ENCODE peak calls at places on chromosome 5, in four cellular contexts. One of them, this sample, is unnamed.

GRCh38 chr5:115296130-115296997 is at the start of gene CCDC112:
- DNase-seq in fibroblast of lung: peak
- DNase-seq in endothelial cell of umbilical vein: peak
- DNase-seq in GM23248: peak
- DNase-seq in this sample: peak

GRCh38 chr5:95631265-95631957 is 11.5 kb downstream of the GPR150 start:
- DNase-seq in fibroblast of lung: peak
- DNase-seq in endothelial cell of umbilical vein: peak
- DNase-seq in GM23248: peak
- DNase-seq in this sample: peak

GRCh38 chr5:147818290-147818689 is 13.2 kb downstream of the SPINK1 start:
- DNase-seq in fibroblast of lung: no peak
- DNase-seq in endothelial cell of umbilical vein: no peak
- DNase-seq in GM23248: no peak
- DNase-seq in this sample: no peak

GRCh38 chr5:101418735-101419134 is 515.7 kb upstream of the ST8SIA4 start:
- DNase-seq in fibroblast of lung: peak
- DNase-seq in endothelial cell of umbilical vein: peak
- DNase-seq in GM23248: peak
- DNase-seq in this sample: no peak

GRCh38 chr5:95262933-95263660 is 21.8 kb downstream of the MCTP1 start:
- DNase-seq in fibroblast of lung: no peak
- DNase-seq in endothelial cell of umbilical vein: peak
- DNase-seq in GM23248: no peak
- DNase-seq in this sample: no peak

GRCh38 chr5:90916947-90917800 is 358.6 kb downstream of the ADGRV1 start:
- DNase-seq in fibroblast of lung: no peak
- DNase-seq in endothelial cell of umbilical vein: peak
- DNase-seq in GM23248: no peak
- DNase-seq in this sample: no peak

GRCh38 chr5:55030676-55031445 is 6.8 kb downstream of the GZMK start:
- DNase-seq in fibroblast of lung: no peak
- DNase-seq in endothelial cell of umbilical vein: no peak
- DNase-seq in GM23248: no peak
- DNase-seq in this sample: no peak

GRCh38 chr5:160092519-160092918 is 26.7 kb downstream of the PWWP2A start:
- DNase-seq in fibroblast of lung: no peak
- DNase-seq in endothelial cell of umbilical vein: no peak
- DNase-seq in GM23248: no peak
- DNase-seq in this sample: no peak

GRCh38 chr5:150142800-150143724 is 12.6 kb downstream of the PDGFRB start:
- DNase-seq in fibroblast of lung: peak
- DNase-seq in endothelial cell of umbilical vein: no peak
- DNase-seq in GM23248: peak
- DNase-seq in this sample: peak

GRCh38 chr5:143557061-143557818 is 153.8 kb upstream of the NR3C1 start:
- DNase-seq in fibroblast of lung: peak
- DNase-seq in endothelial cell of umbilical vein: no peak
- DNase-seq in GM23248: peak
- DNase-seq in this sample: peak

GRCh38 chr5:65017636-65018035 is 248.9 kb downstream of the CWC27 start:
- DNase-seq in fibroblast of lung: peak
- DNase-seq in endothelial cell of umbilical vein: no peak
- DNase-seq in GM23248: peak
- DNase-seq in this sample: peak

GRCh38 chr5:172637740-172638139 is 3.3 kb upstream of the NEURL1B start:
- DNase-seq in fibroblast of lung: no peak
- DNase-seq in endothelial cell of umbilical vein: no peak
- DNase-seq in GM23248: no peak
- DNase-seq in this sample: no peak

GRCh38 chr5:120055858-120056257 is 408.2 kb upstream of the PRR16 start:
- DNase-seq in fibroblast of lung: peak
- DNase-seq in endothelial cell of umbilical vein: peak
- DNase-seq in GM23248: peak
- DNase-seq in this sample: peak

GRCh38 chr5:174172104-174172965 is 126.8 kb downstream of the NSG2 start:
- DNase-seq in fibroblast of lung: no peak
- DNase-seq in endothelial cell of umbilical vein: no peak
- DNase-seq in GM23248: no peak
- DNase-seq in this sample: no peak

GRCh38 chr5:86463339-86463738 is 154.4 kb upstream of the COX7C start:
- DNase-seq in fibroblast of lung: no peak
- DNase-seq in endothelial cell of umbilical vein: no peak
- DNase-seq in GM23248: no peak
- DNase-seq in this sample: no peak

GRCh38 chr5:131264453-131265200 is 774 bp downstream of the CDC42SE2 start:
- DNase-seq in fibroblast of lung: peak
- DNase-seq in endothelial cell of umbilical vein: peak
- DNase-seq in GM23248: peak
- DNase-seq in this sample: no peak

GRCh38 chr5:38347040-38347763 is 88.8 kb downstream of the EGFLAM start:
- DNase-seq in fibroblast of lung: peak
- DNase-seq in endothelial cell of umbilical vein: no peak
- DNase-seq in GM23248: peak
- DNase-seq in this sample: no peak

DNA sequence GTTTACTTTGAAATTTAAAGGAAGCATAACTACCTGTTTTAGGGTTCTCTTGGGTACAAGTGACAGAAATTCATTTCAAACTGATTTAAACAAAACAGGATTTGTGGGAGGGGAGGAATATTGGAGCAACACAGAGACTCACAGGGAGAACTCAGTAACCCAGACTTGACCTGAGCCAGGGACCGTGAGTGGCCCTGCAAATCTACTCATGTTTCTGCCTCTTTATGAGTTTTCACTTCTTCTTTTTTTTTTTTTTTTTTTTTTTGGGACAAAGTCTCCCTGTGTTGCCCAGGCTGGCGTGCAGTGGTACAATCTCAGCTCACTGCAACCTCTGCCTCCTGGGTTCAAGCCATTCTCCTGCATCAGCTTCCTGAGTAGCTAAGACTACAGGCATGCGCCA is 405.6 kb upstream of the ZNF608 start:
- DNase-seq in fibroblast of lung: no peak
- DNase-seq in endothelial cell of umbilical vein: no peak
- DNase-seq in GM23248: no peak
- DNase-seq in this sample: no peak
- H3K4me2 ChIP-seq in fibroblast of lung: no peak
- H3K4me2 ChIP-seq in endothelial cell of umbilical vein: no peak
- H3K4me2 ChIP-seq in GM23248: no peak
- H3K4me2 ChIP-seq in this sample: no peak

DNA sequence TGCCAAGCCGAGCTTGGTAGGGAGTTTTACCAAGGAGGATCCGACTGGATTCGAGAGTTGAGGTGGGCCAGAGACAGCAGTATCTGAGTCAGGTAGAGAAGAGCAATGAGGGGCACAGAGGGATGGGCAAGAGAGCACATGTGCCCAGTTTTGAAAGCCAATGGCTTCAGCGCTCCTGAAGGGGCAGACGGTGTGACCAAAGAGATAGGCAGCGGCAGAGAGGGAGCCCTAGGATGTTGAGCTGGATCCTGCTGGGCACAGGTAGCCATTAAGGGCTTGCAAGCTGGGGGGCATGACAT is 941 bp downstream of the FGFR4 start:
- DNase-seq in fibroblast of lung: no peak
- DNase-seq in endothelial cell of umbilical vein: no peak
- DNase-seq in GM23248: no peak
- DNase-seq in this sample: no peak
- H3K9ac ChIP-seq in fibroblast of lung: no peak
- H3K9ac ChIP-seq in endothelial cell of umbilical vein: no peak
- H3K9ac ChIP-seq in GM23248: no peak
- H3K9ac ChIP-seq in this sample: no peak

DNA sequence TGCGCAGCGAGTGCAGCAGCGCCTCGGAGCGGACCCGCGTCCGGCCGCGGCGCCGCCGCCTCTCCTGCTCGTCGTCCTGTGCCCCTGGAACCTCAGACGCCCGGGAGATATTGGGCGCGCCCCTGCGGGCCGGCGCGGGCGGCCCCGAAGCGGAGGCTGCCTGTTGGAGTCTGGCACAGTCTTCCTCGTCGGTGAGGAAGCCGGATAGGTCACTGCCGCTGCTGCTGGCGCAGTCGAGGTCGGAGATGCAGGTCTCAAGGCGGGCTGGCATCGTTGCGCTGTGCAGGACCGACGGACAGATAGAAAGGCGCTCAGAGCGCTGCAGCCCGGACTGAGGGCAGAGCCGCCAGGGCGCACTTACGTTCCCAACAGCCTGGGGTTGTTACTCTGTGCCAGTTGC is 344 bp downstream of the NEUROG1 start:
- DNase-seq in fibroblast of lung: no peak
- DNase-seq in endothelial cell of umbilical vein: no peak
- DNase-seq in GM23248: peak
- DNase-seq in this sample: no peak
- H3K4me3 ChIP-seq in fibroblast of lung: no peak
- H3K4me3 ChIP-seq in endothelial cell of umbilical vein: no peak
- H3K4me3 ChIP-seq in GM23248: no peak
- H3K4me3 ChIP-seq in this sample: no peak

DNA sequence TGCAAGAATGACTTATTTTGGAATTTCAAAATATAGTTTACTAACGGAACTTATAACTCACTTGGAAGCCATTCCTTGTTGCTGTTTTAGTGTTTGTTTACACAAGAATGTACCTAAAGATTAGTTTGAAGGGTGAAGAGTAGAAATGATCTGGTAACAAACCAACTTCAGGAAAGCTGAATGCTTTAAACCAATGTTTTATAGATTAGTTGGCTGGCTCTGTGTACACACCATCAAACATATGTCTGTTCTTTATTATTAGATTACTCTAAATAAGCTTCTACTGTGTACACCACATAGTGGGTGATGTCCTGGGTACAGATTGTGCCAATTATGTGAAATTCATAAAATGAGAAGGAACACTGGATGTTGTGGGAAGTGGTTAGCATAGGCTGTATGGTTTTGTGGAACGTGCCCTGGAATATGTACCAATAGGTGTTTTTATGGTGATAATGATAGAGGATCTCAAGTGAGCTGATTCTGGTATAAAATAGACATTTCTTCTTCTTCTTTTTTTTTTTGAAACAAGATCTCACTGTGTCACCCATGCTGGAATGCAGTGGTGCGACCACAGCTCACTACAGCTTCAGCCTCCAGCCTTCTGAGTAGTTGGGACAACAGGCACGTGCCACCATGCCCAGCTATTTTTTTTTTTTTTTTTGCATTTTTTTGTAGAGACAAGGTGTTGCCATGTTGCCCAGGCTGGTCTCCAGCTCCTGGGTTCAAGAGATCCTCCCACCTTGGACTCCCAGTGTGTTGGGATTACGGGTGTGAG is 109.3 kb upstream of the DHFR start:
- DNase-seq in fibroblast of lung: no peak
- DNase-seq in endothelial cell of umbilical vein: no peak
- DNase-seq in GM23248: no peak
- DNase-seq in this sample: no peak
- H3K4me2 ChIP-seq in fibroblast of lung: no peak
- H3K4me2 ChIP-seq in endothelial cell of umbilical vein: no peak
- H3K4me2 ChIP-seq in GM23248: no peak
- H3K4me2 ChIP-seq in this sample: no peak

GRCh38 chr5:1172670-1173404 is 28.6 kb upstream of the SLC6A19 start:
- DNase-seq in fibroblast of lung: no peak
- DNase-seq in endothelial cell of umbilical vein: no peak
- DNase-seq in GM23248: peak
- DNase-seq in this sample: no peak

GRCh38 chr5:1175015-1175414 is 26.4 kb upstream of the SLC6A19 start:
- DNase-seq in fibroblast of lung: no peak
- DNase-seq in endothelial cell of umbilical vein: no peak
- DNase-seq in GM23248: no peak
- DNase-seq in this sample: no peak

GRCh38 chr5:1174122-1174936 is 27.1 kb upstream of the SLC6A19 start:
- DNase-seq in fibroblast of lung: peak
- DNase-seq in endothelial cell of umbilical vein: peak
- DNase-seq in GM23248: peak
- DNase-seq in this sample: peak

GRCh38 chr5:1172007-1172581 is 29.3 kb upstream of the SLC6A19 start:
- DNase-seq in fibroblast of lung: no peak
- DNase-seq in endothelial cell of umbilical vein: no peak
- DNase-seq in GM23248: no peak
- DNase-seq in this sample: no peak

DNA sequence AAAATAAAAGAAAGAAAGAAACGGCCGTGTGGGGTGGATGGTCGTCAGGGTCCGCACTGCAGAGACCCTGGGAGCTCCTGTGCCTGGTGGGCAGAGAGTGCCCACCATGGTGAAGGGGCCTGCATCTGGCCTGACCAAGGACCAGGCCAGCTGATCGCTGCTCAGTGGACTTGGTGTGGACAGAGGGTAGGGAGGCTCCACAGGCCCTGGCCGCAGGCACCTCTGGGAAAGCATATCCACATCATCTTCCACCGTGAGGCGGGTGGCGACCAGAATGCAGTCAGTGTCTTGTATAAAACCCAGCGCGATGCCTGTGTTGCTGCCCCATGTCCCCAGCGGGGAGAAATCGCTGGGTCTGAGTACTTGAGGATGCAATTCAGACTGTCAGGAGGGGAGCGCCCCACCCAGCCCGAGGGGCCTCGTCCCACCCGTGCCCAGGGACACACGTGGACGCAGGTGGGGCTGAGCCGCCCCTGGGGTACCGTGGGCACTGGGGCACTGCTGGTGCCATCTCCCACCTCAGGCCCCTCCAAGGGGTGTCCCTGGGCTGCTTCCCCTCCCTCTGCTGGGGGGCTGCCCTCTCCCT is 27.8 kb upstream of the SLC6A19 start:
- DNase-seq in fibroblast of lung: no peak
- DNase-seq in endothelial cell of umbilical vein: no peak
- DNase-seq in GM23248: no peak
- DNase-seq in this sample: no peak
- H3K9ac ChIP-seq in fibroblast of lung: no peak
- H3K9ac ChIP-seq in endothelial cell of umbilical vein: no peak
- H3K9ac ChIP-seq in GM23248: no peak
- H3K9ac ChIP-seq in this sample: no peak

GRCh38 chr5:72505026-72505425 is 2.2 kb downstream of the ZNF366 start:
- DNase-seq in fibroblast of lung: no peak
- DNase-seq in endothelial cell of umbilical vein: no peak
- DNase-seq in GM23248: no peak
- DNase-seq in this sample: no peak
- H3K4me3 ChIP-seq in fibroblast of lung: no peak
- H3K4me3 ChIP-seq in endothelial cell of umbilical vein: no peak
- H3K4me3 ChIP-seq in GM23248: no peak
- H3K4me3 ChIP-seq in this sample: no peak

GRCh38 chr5:107403561-107403960 is 267.2 kb downstream of the EFNA5 start:
- DNase-seq in fibroblast of lung: no peak
- DNase-seq in endothelial cell of umbilical vein: no peak
- DNase-seq in GM23248: no peak
- DNase-seq in this sample: no peak

GRCh38 chr5:107402881-107403280 is 267.9 kb downstream of the EFNA5 start:
- DNase-seq in fibroblast of lung: no peak
- DNase-seq in endothelial cell of umbilical vein: no peak
- DNase-seq in GM23248: no peak
- DNase-seq in this sample: no peak

GRCh38 chr5:107408564-107408963 is 262.2 kb downstream of the EFNA5 start:
- DNase-seq in fibroblast of lung: no peak
- DNase-seq in endothelial cell of umbilical vein: no peak
- DNase-seq in GM23248: no peak
- DNase-seq in this sample: no peak

GRCh38 chr5:107401470-107402085 is 269.2 kb downstream of the EFNA5 start:
- DNase-seq in fibroblast of lung: no peak
- DNase-seq in endothelial cell of umbilical vein: no peak
- DNase-seq in GM23248: no peak
- DNase-seq in this sample: no peak

GRCh38 chr5:107404595-107405366 is 266.0 kb downstream of the EFNA5 start:
- DNase-seq in fibroblast of lung: no peak
- DNase-seq in endothelial cell of umbilical vein: no peak
- DNase-seq in GM23248: peak
- DNase-seq in this sample: no peak
- H3K4me2 ChIP-seq in fibroblast of lung: no peak
- H3K4me2 ChIP-seq in endothelial cell of umbilical vein: no peak
- H3K4me2 ChIP-seq in GM23248: no peak
- H3K4me2 ChIP-seq in this sample: no peak

GRCh38 chr5:138725885-138726457 is 27.3 kb upstream of the CTNNA1 start:
- DNase-seq in fibroblast of lung: no peak
- DNase-seq in endothelial cell of umbilical vein: no peak
- DNase-seq in GM23248: peak
- DNase-seq in this sample: no peak
- H3K9ac ChIP-seq in fibroblast of lung: no peak
- H3K9ac ChIP-seq in endothelial cell of umbilical vein: no peak
- H3K9ac ChIP-seq in GM23248: peak
- H3K9ac ChIP-seq in this sample: peak